ENCODE peak calls at places on chromosomes 3 and 15, in five cellular contexts. One of them, this sample, is unnamed. For H3K4me1 and H3K36me3, the result is how much of the 10 kb centered on the place peaks cover.

GRCh38 chr3:87229113-87229512 is 2.0 kb downstream of the CHMP2B start:
- DNase-seq in GM23338: no peak
- DNase-seq in effector memory CD4-positive, alpha-beta T cell: no peak
- DNase-seq in NT2/D1: no peak
- DNase-seq in CD8-positive, alpha-beta T cell: no peak
- DNase-seq in this sample: no peak

GRCh38 chr3:156459434-156459833 is 95.5 kb downstream of the SSR3 start:
- DNase-seq in NT2/D1: no peak
- DNase-seq in CD8-positive, alpha-beta T cell: no peak
- DNase-seq in GM23338: no peak
- DNase-seq in effector memory CD4-positive, alpha-beta T cell: no peak
- DNase-seq in this sample: no peak

GRCh38 chr15:57611938-57612337 is 20.2 kb downstream of the MYZAP start:
- DNase-seq in effector memory CD4-positive, alpha-beta T cell: no peak
- DNase-seq in NT2/D1: no peak
- DNase-seq in GM23338: peak
- DNase-seq in CD8-positive, alpha-beta T cell: no peak
- DNase-seq in this sample: peak

GRCh38 chr15:64845183-64845611 is 3.5 kb downstream of the PLEKHO2 start:
- DNase-seq in effector memory CD4-positive, alpha-beta T cell: no peak
- DNase-seq in CD8-positive, alpha-beta T cell: no peak
- DNase-seq in NT2/D1: no peak
- DNase-seq in GM23338: no peak
- DNase-seq in this sample: no peak

GRCh38 chr3:165279471-165279870 is 83.3 kb upstream of the SLITRK3 start:
- DNase-seq in effector memory CD4-positive, alpha-beta T cell: no peak
- DNase-seq in GM23338: no peak
- DNase-seq in CD8-positive, alpha-beta T cell: no peak
- DNase-seq in NT2/D1: no peak
- DNase-seq in this sample: no peak

GRCh38 chr3:188855690-188856089 is 316.1 kb upstream of the TPRG1 start:
- DNase-seq in NT2/D1: no peak
- DNase-seq in CD8-positive, alpha-beta T cell: no peak
- DNase-seq in effector memory CD4-positive, alpha-beta T cell: no peak
- DNase-seq in GM23338: no peak
- DNase-seq in this sample: peak

GRCh38 chr3:39415983-39416382 is 9.5 kb downstream of the RPSA start:
- DNase-seq in NT2/D1: no peak
- DNase-seq in GM23338: no peak
- DNase-seq in CD8-positive, alpha-beta T cell: no peak
- DNase-seq in effector memory CD4-positive, alpha-beta T cell: no peak
- DNase-seq in this sample: no peak

GRCh38 chr15:41887893-41888292 is 6.0 kb downstream of the SPTBN5 start:
- DNase-seq in effector memory CD4-positive, alpha-beta T cell: no peak
- DNase-seq in NT2/D1: no peak
- DNase-seq in CD8-positive, alpha-beta T cell: no peak
- DNase-seq in GM23338: no peak
- DNase-seq in this sample: no peak

GRCh38 chr15:99213187-99213811 is 36.1 kb downstream of the TTC23 start:
- DNase-seq in NT2/D1: peak
- DNase-seq in effector memory CD4-positive, alpha-beta T cell: peak
- DNase-seq in CD8-positive, alpha-beta T cell: peak
- DNase-seq in GM23338: peak
- DNase-seq in this sample: peak

GRCh38 chr3:10164546-10165393 is at the start of gene IRAK2:
- DNase-seq in GM23338: peak
- DNase-seq in effector memory CD4-positive, alpha-beta T cell: peak
- DNase-seq in NT2/D1: peak
- DNase-seq in CD8-positive, alpha-beta T cell: peak
- DNase-seq in this sample: peak

GRCh38 chr3:186826978-186827857 is 15.3 kb upstream of the ADIPOQ start:
- DNase-seq in NT2/D1: peak
- DNase-seq in CD8-positive, alpha-beta T cell: peak
- DNase-seq in effector memory CD4-positive, alpha-beta T cell: peak
- DNase-seq in GM23338: peak
- DNase-seq in this sample: peak

GRCh38 chr3:14716593-14716992 is 41.7 kb downstream of the C3orf20 start:
- DNase-seq in CD8-positive, alpha-beta T cell: no peak
- DNase-seq in NT2/D1: no peak
- DNase-seq in GM23338: no peak
- DNase-seq in effector memory CD4-positive, alpha-beta T cell: no peak
- DNase-seq in this sample: no peak

GRCh38 chr3:122942937-122943827 is 84.4 kb downstream of the SEMA5B start:
- DNase-seq in effector memory CD4-positive, alpha-beta T cell: no peak
- DNase-seq in GM23338: peak
- DNase-seq in CD8-positive, alpha-beta T cell: peak
- DNase-seq in NT2/D1: peak
- DNase-seq in this sample: peak

GRCh38 chr3:140164922-140165590 is 230.1 kb downstream of the CLSTN2 start:
- DNase-seq in NT2/D1: no peak
- DNase-seq in GM23338: no peak
- DNase-seq in CD8-positive, alpha-beta T cell: no peak
- DNase-seq in effector memory CD4-positive, alpha-beta T cell: no peak
- DNase-seq in this sample: no peak

GRCh38 chr15:97026781-97027180 is 696.3 kb downstream of the NR2F2 start:
- DNase-seq in NT2/D1: no peak
- DNase-seq in GM23338: no peak
- DNase-seq in effector memory CD4-positive, alpha-beta T cell: no peak
- DNase-seq in CD8-positive, alpha-beta T cell: no peak
- DNase-seq in this sample: no peak

GRCh38 chr3:129257609-129258008 is 8.2 kb downstream of the COPG1 start:
- DNase-seq in effector memory CD4-positive, alpha-beta T cell: no peak
- DNase-seq in GM23338: no peak
- DNase-seq in CD8-positive, alpha-beta T cell: no peak
- DNase-seq in NT2/D1: no peak
- DNase-seq in this sample: no peak

GRCh38 chr15:31306426-31307269 is 20.0 kb upstream of the KLF13 start:
- DNase-seq in NT2/D1: peak
- DNase-seq in CD8-positive, alpha-beta T cell: no peak
- DNase-seq in GM23338: peak
- DNase-seq in effector memory CD4-positive, alpha-beta T cell: no peak
- DNase-seq in this sample: peak

GRCh38 chr3:69099576-69099975 is 14.8 kb downstream of the ARL6IP5 start:
- DNase-seq in GM23338: no peak
- DNase-seq in effector memory CD4-positive, alpha-beta T cell: no peak
- DNase-seq in NT2/D1: no peak
- DNase-seq in CD8-positive, alpha-beta T cell: no peak
- DNase-seq in this sample: no peak

GRCh38 chr15:95843241-95843851 is 487.2 kb upstream of the NR2F2 start:
- DNase-seq in CD8-positive, alpha-beta T cell: no peak
- DNase-seq in GM23338: no peak
- DNase-seq in NT2/D1: no peak
- DNase-seq in effector memory CD4-positive, alpha-beta T cell: no peak
- DNase-seq in this sample: no peak

GRCh38 chr3:185400866-185401265 is 37.9 kb downstream of the MAP3K13 start:
- DNase-seq in GM23338: no peak
- DNase-seq in effector memory CD4-positive, alpha-beta T cell: no peak
- DNase-seq in CD8-positive, alpha-beta T cell: no peak
- DNase-seq in NT2/D1: no peak
- DNase-seq in this sample: no peak

GRCh38 chr15:80588801-80589200 is 106.3 kb upstream of the ABHD17C start:
- DNase-seq in effector memory CD4-positive, alpha-beta T cell: no peak
- DNase-seq in GM23338: no peak
- DNase-seq in CD8-positive, alpha-beta T cell: no peak
- DNase-seq in NT2/D1: no peak
- DNase-seq in this sample: no peak

GRCh38 chr3:39110041-39110639 is 2.7 kb downstream of the TTC21A start:
- DNase-seq in effector memory CD4-positive, alpha-beta T cell: no peak
- DNase-seq in CD8-positive, alpha-beta T cell: no peak
- DNase-seq in GM23338: peak
- DNase-seq in NT2/D1: no peak
- DNase-seq in this sample: no peak

GRCh38 chr3:177041021-177041729 is 156.1 kb downstream of the TBL1XR1 start:
- DNase-seq in NT2/D1: no peak
- DNase-seq in GM23338: no peak
- DNase-seq in CD8-positive, alpha-beta T cell: no peak
- DNase-seq in effector memory CD4-positive, alpha-beta T cell: no peak
- DNase-seq in this sample: no peak

GRCh38 chr15:35167675-35168074 is 82.6 kb upstream of the NANOGP8 start:
- DNase-seq in GM23338: no peak
- DNase-seq in CD8-positive, alpha-beta T cell: no peak
- DNase-seq in effector memory CD4-positive, alpha-beta T cell: no peak
- DNase-seq in NT2/D1: no peak
- DNase-seq in this sample: no peak

GRCh38 chr3:61627768-61628185 is 66.4 kb downstream of the PTPRG start:
- DNase-seq in GM23338: no peak
- DNase-seq in effector memory CD4-positive, alpha-beta T cell: no peak
- DNase-seq in NT2/D1: no peak
- DNase-seq in CD8-positive, alpha-beta T cell: no peak
- DNase-seq in this sample: peak

GRCh38 chr3:167188592-167188991 is 191.5 kb downstream of the ZBBX start:
- DNase-seq in NT2/D1: no peak
- DNase-seq in effector memory CD4-positive, alpha-beta T cell: no peak
- DNase-seq in CD8-positive, alpha-beta T cell: no peak
- DNase-seq in GM23338: no peak
- DNase-seq in this sample: no peak

GRCh38 chr3:184227481-184227935 is 1.9 kb upstream of the VWA5B2 start:
- DNase-seq in effector memory CD4-positive, alpha-beta T cell: no peak
- DNase-seq in GM23338: peak
- DNase-seq in CD8-positive, alpha-beta T cell: peak
- DNase-seq in NT2/D1: no peak
- DNase-seq in this sample: peak

GRCh38 chr15:69497076-69497475 is 44.5 kb downstream of the RPLP1 start:
- DNase-seq in effector memory CD4-positive, alpha-beta T cell: no peak
- DNase-seq in GM23338: no peak
- DNase-seq in NT2/D1: no peak
- DNase-seq in CD8-positive, alpha-beta T cell: no peak
- DNase-seq in this sample: peak

GRCh38 chr3:50222169-50222528 is 13.9 kb upstream of the GNAI2 start:
- DNase-seq in GM23338: no peak
- DNase-seq in NT2/D1: no peak
- DNase-seq in CD8-positive, alpha-beta T cell: no peak
- DNase-seq in effector memory CD4-positive, alpha-beta T cell: no peak
- DNase-seq in this sample: no peak

GRCh38 chr3:69212411-69213160 is 90.2 kb upstream of the LMOD3 start:
- DNase-seq in GM23338: no peak
- DNase-seq in NT2/D1: no peak
- DNase-seq in CD8-positive, alpha-beta T cell: no peak
- DNase-seq in effector memory CD4-positive, alpha-beta T cell: no peak
- DNase-seq in this sample: no peak

GRCh38 chr3:196120291-196120951 is 38.5 kb upstream of the TFRC start:
- DNase-seq in GM23338: no peak
- DNase-seq in NT2/D1: no peak
- DNase-seq in CD8-positive, alpha-beta T cell: no peak
- DNase-seq in effector memory CD4-positive, alpha-beta T cell: no peak
- DNase-seq in this sample: no peak

GRCh38 chr3:86995537-86995936 is 4.6 kb upstream of the VGLL3 start:
- DNase-seq in NT2/D1: no peak
- DNase-seq in CD8-positive, alpha-beta T cell: no peak
- DNase-seq in GM23338: no peak
- DNase-seq in effector memory CD4-positive, alpha-beta T cell: no peak
- DNase-seq in this sample: no peak

GRCh38 chr15:91710072-91710471 is 143.4 kb upstream of the SLCO3A1 start:
- DNase-seq in GM23338: no peak
- DNase-seq in effector memory CD4-positive, alpha-beta T cell: no peak
- DNase-seq in NT2/D1: no peak
- DNase-seq in CD8-positive, alpha-beta T cell: no peak
- DNase-seq in this sample: no peak

DNA sequence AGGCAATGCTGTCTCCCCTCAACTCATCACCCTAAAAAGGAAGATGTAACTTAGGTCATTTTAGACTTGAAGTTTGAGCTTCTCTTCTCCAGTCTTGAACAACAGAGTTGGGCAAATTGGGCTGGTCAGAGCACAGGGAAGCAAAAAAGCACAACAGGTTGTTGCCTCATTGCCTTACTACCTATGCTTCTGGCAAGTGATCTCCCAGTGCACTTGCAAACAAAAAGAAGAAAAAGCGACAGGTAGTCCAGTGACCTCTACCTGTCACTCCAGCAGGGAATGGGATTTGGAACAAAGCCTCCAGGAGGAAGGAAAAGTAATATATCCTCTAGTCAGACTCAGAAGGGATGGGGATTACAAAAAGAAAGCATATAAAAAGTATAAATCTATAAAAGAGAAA is 160.2 kb upstream of the MANF start:
- DNase-seq in NT2/D1: no peak
- DNase-seq in effector memory CD4-positive, alpha-beta T cell: no peak
- DNase-seq in GM23338: no peak
- DNase-seq in CD8-positive, alpha-beta T cell: no peak
- DNase-seq in this sample: no peak
- H3K4me1 ChIP-seq in NT2/D1: under half
- H3K4me1 ChIP-seq in effector memory CD4-positive, alpha-beta T cell: under half
- H3K4me1 ChIP-seq in GM23338: under half
- H3K4me1 ChIP-seq in CD8-positive, alpha-beta T cell: under half
- H3K4me1 ChIP-seq in this sample: under half

DNA sequence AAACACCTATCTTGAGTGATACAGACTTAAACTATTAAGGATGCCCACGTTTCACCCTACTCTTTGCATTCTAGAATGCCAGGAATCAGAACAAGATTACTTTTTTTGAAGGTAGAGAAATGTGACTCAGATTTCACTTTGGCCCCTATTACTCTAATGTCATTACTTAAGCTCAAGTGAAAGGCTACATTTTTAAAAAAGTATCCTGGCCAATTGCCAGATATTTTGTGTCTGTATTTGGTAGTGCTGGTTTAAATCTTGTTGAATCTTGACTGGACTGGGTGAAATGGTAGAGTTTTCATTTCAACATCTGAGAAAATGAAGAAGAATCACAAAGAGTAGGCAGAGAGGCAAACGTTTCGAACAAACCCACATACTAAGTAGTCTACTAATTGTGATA is 218.2 kb upstream of the UBE2E1 start:
- DNase-seq in GM23338: no peak
- DNase-seq in NT2/D1: no peak
- DNase-seq in effector memory CD4-positive, alpha-beta T cell: no peak
- DNase-seq in CD8-positive, alpha-beta T cell: no peak
- DNase-seq in this sample: no peak
- H3K36me3 ChIP-seq in GM23338: under half
- H3K36me3 ChIP-seq in NT2/D1: under half
- H3K36me3 ChIP-seq in effector memory CD4-positive, alpha-beta T cell: under half
- H3K36me3 ChIP-seq in CD8-positive, alpha-beta T cell: under half
- H3K36me3 ChIP-seq in this sample: under half

GRCh38 chr3:12583280-12583679 is 26.4 kb downstream of the MKRN2 start:
- DNase-seq in effector memory CD4-positive, alpha-beta T cell: no peak
- DNase-seq in NT2/D1: no peak
- DNase-seq in GM23338: no peak
- DNase-seq in CD8-positive, alpha-beta T cell: no peak
- DNase-seq in this sample: no peak
- H3K4me1 ChIP-seq in effector memory CD4-positive, alpha-beta T cell: under half
- H3K4me1 ChIP-seq in NT2/D1: under half
- H3K4me1 ChIP-seq in GM23338: under half
- H3K4me1 ChIP-seq in CD8-positive, alpha-beta T cell: under half
- H3K4me1 ChIP-seq in this sample: under half

GRCh38 chr15:49645277-49645676 is 24.4 kb downstream of the DTWD1 start:
- DNase-seq in CD8-positive, alpha-beta T cell: no peak
- DNase-seq in NT2/D1: no peak
- DNase-seq in effector memory CD4-positive, alpha-beta T cell: no peak
- DNase-seq in GM23338: no peak
- DNase-seq in this sample: no peak
- H3K36me3 ChIP-seq in CD8-positive, alpha-beta T cell: under half
- H3K36me3 ChIP-seq in NT2/D1: under half
- H3K36me3 ChIP-seq in effector memory CD4-positive, alpha-beta T cell: under half
- H3K36me3 ChIP-seq in GM23338: under half
- H3K36me3 ChIP-seq in this sample: under half

GRCh38 chr3:150421799-150422548 is 13.9 kb downstream of the TSC22D2 start:
- DNase-seq in NT2/D1: no peak
- DNase-seq in CD8-positive, alpha-beta T cell: no peak
- DNase-seq in effector memory CD4-positive, alpha-beta T cell: no peak
- DNase-seq in GM23338: no peak
- DNase-seq in this sample: no peak
- H3K4me1 ChIP-seq in NT2/D1: under half
- H3K4me1 ChIP-seq in CD8-positive, alpha-beta T cell: under half
- H3K4me1 ChIP-seq in effector memory CD4-positive, alpha-beta T cell: under half
- H3K4me1 ChIP-seq in GM23338: under half
- H3K4me1 ChIP-seq in this sample: under half